ENCODE peak calls at places on chromosomes 5 and 9, in seven cellular contexts. F, N, P, Y, R, K and S are unnamed samples. For H3K4me1, the result is how much of the 10 kb centered on the place peaks cover.

GRCh38 chr9:36765077-36765390 is 192.3 kb downstream of the MELK start:
- DNase-seq in F (no peak), N (no peak), P (no peak), Y (no peak), R (no peak), K (no peak), S (no peak)

GRCh38 chr5:117701067-117701466 is 1126.4 kb upstream of the SEMA6A start:
- DNase-seq in F (no peak), N (no peak), P (no peak), Y (no peak), R (no peak), K (no peak), S (no peak)

GRCh38 chr5:99099691-99100090 is 170.9 kb upstream of the CHD1 start:
- DNase-seq in F (no peak), N (no peak), P (no peak), Y (no peak), R (no peak), K (no peak), S (no peak)

GRCh38 chr9:109652971-109653370 is 127.0 kb upstream of the PALM2AKAP2 start:
- DNase-seq in F (peak), N (no peak), P (no peak), Y (peak), R (no peak), K (peak), S (no peak)

GRCh38 chr9:107739601-107740082 is 250.1 kb upstream of the KLF4 start:
- DNase-seq in F (peak), N (peak), P (no peak), Y (no peak), R (no peak), K (no peak), S (no peak)

GRCh38 chr9:135815433-135816178 is 91.7 kb downstream of the CAMSAP1 start:
- DNase-seq in F (no peak), N (no peak), P (no peak), Y (no peak), R (no peak), K (no peak), S (no peak)

GRCh38 chr9:135890896-135891631 is 16.3 kb downstream of the CAMSAP1 start:
- DNase-seq in F (no peak), N (no peak), P (no peak), Y (no peak), R (no peak), K (no peak), S (no peak)

GRCh38 chr9:128396970-128397613 is 23.6 kb upstream of the CERCAM start:
- DNase-seq in F (no peak), N (peak), P (no peak), Y (no peak), R (no peak), K (peak), S (no peak)

GRCh38 chr5:132110930-132111329 is 37.3 kb downstream of the CSF2 start:
- DNase-seq in F (no peak), N (no peak), P (no peak), Y (no peak), R (no peak), K (no peak), S (no peak)

GRCh38 chr9:100525563-100525962 is 52.3 kb upstream of the CAVIN4 start:
- DNase-seq in F (no peak), N (no peak), P (no peak), Y (no peak), R (no peak), K (no peak), S (no peak)

GRCh38 chr5:159203351-159203750 is 6.0 kb downstream of the RNF145 start:
- DNase-seq in F (no peak), N (no peak), P (no peak), Y (no peak), R (no peak), K (no peak), S (no peak)

GRCh38 chr9:1918642-1919041 is 96.5 kb upstream of the SMARCA2 start:
- DNase-seq in F (no peak), N (no peak), P (no peak), Y (no peak), R (no peak), K (peak), S (no peak)

GRCh38 chr5:153629027-153629426 is 138.6 kb downstream of the GRIA1 start:
- DNase-seq in F (peak), N (peak), P (no peak), Y (peak), R (no peak), K (peak), S (no peak)

GRCh38 chr5:142754031-142754430 is 16.1 kb upstream of the ARHGAP26 start:
- DNase-seq in F (no peak), N (no peak), P (no peak), Y (no peak), R (no peak), K (no peak), S (no peak)

GRCh38 chr5:146025108-146025507 is 80.3 kb downstream of the PLAC8L1 start:
- DNase-seq in F (no peak), N (peak), P (no peak), Y (no peak), R (no peak), K (no peak), S (no peak)

GRCh38 chr5:115419794-115420585 is 123.5 kb upstream of the CCDC112 start:
- DNase-seq in F (peak), N (no peak), P (no peak), Y (no peak), R (no peak), K (peak), S (no peak)

GRCh38 chr5:180598797-180599589 is 7.7 kb upstream of the SCGB3A1 start:
- DNase-seq in F (no peak), N (no peak), P (peak), Y (no peak), R (no peak), K (no peak), S (no peak)

GRCh38 chr5:10460252-10460906 is 18.7 kb downstream of the ROPN1L start:
- DNase-seq in F (peak), N (peak), P (peak), Y (no peak), R (peak), K (no peak), S (no peak)

GRCh38 chr9:13181652-13182051 is 97.8 kb downstream of the MPDZ start:
- DNase-seq in F (peak), N (no peak), P (no peak), Y (peak), R (no peak), K (peak), S (no peak)

GRCh38 chr9:92713528-92713927 is 43.6 kb upstream of the IPPK start:
- DNase-seq in F (no peak), N (no peak), P (no peak), Y (no peak), R (no peak), K (no peak), S (no peak)

GRCh38 chr9:93577045-93577939 is 908 bp downstream of the PHF2 start:
- DNase-seq in F (peak), N (peak), P (peak), Y (peak), R (peak), K (peak), S (no peak)

GRCh38 chr9:8579661-8580060 is 780.1 kb upstream of the DMAC1 start:
- DNase-seq in F (no peak), N (no peak), P (no peak), Y (no peak), R (no peak), K (no peak), S (no peak)

GRCh38 chr5:59893436-59894227 is at the start of gene PDE4D:
- DNase-seq in F (peak), N (peak), P (peak), Y (peak), R (peak), K (peak), S (no peak)

GRCh38 chr5:113663879-113664278 is 150.4 kb downstream of the YTHDC2 start:
- DNase-seq in F (peak), N (peak), P (peak), Y (peak), R (peak), K (peak), S (no peak)

GRCh38 chr5:87885727-87886126 is 382.9 kb downstream of the TMEM161B start:
- DNase-seq in F (peak), N (no peak), P (no peak), Y (no peak), R (no peak), K (no peak), S (no peak)

GRCh38 chr9:128081052-128081451 is 13.0 kb downstream of the SLC25A25 start:
- DNase-seq in F (no peak), N (no peak), P (no peak), Y (no peak), R (no peak), K (no peak), S (no peak)

GRCh38 chr5:179123109-179123426 is 62.9 kb downstream of the ZNF354C start:
- DNase-seq in F (no peak), N (no peak), P (peak), Y (no peak), R (no peak), K (no peak), S (no peak)

GRCh38 chr9:69465473-69465872 is 140.5 kb downstream of the ENTREP1 start:
- DNase-seq in F (no peak), N (peak), P (no peak), Y (no peak), R (no peak), K (no peak), S (no peak)

GRCh38 chr5:61817472-61818326 is 485.6 kb downstream of the ZSWIM6 start:
- DNase-seq in F (peak), N (peak), P (peak), Y (peak), R (peak), K (peak), S (no peak)

GRCh38 chr5:124444147-124444775 is 302.2 kb downstream of the ZNF608 start:
- DNase-seq in F (no peak), N (no peak), P (no peak), Y (peak), R (no peak), K (no peak), S (no peak)

DNA sequence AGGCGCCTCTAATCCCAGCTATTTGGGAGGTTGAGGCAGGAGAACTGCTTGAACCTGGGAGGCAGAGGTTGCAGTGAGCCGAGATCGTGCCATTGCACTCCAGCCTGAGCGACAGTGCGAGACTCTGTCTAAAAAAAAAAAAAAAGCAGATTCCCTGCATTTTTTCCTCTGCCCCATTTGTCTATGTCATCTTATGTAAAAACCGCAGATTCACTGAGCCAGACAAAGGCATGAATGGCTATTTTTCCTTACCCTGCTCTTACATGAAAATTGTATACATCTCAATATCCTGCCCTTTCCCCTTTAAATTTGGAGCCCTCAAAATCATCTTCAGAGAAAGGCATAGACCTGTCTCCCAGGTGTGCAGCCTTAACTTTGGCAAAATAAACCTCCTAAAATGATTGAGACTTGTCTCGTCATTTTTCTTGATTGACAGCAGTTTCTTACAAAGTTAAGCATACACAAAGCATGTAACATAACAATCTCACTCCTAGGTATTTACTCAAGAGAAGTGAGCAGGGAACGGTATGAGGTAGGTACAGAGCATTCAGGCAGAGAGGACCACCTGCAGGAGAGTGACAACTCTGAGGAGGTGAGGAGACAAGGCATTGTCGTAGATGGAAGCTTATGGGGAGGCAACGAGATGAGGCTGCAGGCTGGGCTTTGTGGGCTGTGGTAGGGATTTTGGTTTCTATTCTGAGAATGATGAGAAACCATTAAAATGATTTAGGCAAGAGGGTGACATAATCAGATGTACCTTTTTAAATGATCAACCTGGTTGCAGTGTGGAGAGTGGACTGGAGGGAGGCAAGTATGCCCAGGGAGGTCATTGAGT is 65.7 kb upstream of the IL6ST start:
- DNase-seq in F (no peak), N (no peak), P (no peak), Y (no peak), R (no peak), K (no peak), S (no peak)
- H3K4me3 ChIP-seq in F (no peak), N (no peak), P (no peak), Y (no peak), R (no peak), K (no peak), S (peak)

GRCh38 chr9:98117984-98118639 is 910 bp downstream of the TRIM14 start:
- DNase-seq in F (peak), N (no peak), P (peak), Y (no peak), R (peak), K (peak), S (peak)
- TF ChIP-seq CTCF in F (peak), N (no peak), P (peak), Y (no peak), R (no peak), K (peak), S (peak)

DNA sequence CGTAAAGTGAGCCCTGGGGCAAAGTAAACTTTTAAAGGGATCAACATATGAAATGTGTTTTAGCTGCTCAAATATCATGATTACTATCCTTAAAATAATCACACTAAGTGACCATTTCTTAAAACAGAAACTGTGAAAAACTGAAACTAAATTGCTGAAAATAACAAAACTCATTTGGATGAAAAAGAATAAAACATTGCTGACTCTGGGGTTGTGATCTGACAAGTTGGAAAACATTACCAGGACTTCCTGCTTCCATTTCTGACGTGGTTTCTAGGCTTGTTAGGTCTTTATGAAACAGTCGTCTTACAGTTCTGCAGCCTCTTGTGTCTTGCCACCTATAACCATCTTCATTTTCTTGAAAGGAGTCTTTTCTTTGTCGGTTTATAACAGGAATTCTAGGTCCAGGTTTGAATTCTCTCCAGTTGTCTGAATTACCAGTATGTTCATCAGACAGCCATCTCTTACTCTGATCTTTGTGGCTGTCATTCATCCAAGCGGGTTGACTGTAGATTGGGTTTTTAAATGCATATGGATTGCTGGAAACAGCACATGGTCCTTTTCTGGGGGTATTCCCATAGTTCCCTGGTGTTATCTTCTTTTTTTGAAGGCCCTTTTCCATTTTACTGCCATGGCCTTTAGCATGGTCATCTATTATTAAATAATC is 1.6 kb downstream of the TUT7 start:
- DNase-seq in F (no peak), N (no peak), P (no peak), Y (no peak), R (no peak), K (no peak), S (peak)
- H3K4me1 ChIP-seq in F (under half), N (half or more), P (under half), Y (under half), R (half or more), K (under half), S (under half)

GRCh38 chr5:160463227-160463626 is 41.6 kb downstream of the PTTG1 start:
- DNase-seq in F (no peak), N (no peak), P (no peak), Y (no peak), R (no peak), K (no peak), S (no peak)

GRCh38 chr5:160458971-160459800 is 37.5 kb downstream of the PTTG1 start:
- DNase-seq in F (no peak), N (no peak), P (no peak), Y (no peak), R (no peak), K (no peak), S (no peak)

GRCh38 chr5:160462167-160462566 is 40.5 kb downstream of the PTTG1 start:
- DNase-seq in F (no peak), N (no peak), P (no peak), Y (no peak), R (no peak), K (no peak), S (no peak)

GRCh38 chr5:160460377-160461049 is 38.9 kb downstream of the PTTG1 start:
- DNase-seq in F (no peak), N (no peak), P (no peak), Y (no peak), R (no peak), K (peak), S (no peak)

DNA sequence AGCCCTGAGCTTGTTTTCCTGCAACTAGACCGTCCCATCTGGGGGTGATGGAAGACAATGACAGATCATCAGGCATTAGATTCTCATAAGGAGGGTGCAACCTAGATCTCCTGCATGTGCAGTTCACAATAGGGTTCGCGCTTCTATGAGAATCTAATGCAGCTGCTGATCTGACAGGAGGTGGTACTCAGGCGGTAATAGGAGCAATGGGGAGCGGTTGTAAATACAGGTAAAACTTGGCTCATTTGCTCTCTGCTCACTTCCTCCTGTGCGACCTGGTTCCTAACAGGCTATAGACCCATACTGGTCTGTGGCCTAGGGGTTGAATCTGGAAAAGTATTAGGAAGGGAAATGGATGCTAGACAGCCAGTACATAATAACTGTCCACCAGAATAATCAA is 39.7 kb downstream of the PTTG1 start:
- DNase-seq in F (no peak), N (no peak), P (no peak), Y (no peak), R (no peak), K (no peak), S (no peak)
- H3K4me3 ChIP-seq in F (no peak), N (no peak), P (no peak), Y (no peak), R (no peak), K (no peak), S (no peak)

DNA sequence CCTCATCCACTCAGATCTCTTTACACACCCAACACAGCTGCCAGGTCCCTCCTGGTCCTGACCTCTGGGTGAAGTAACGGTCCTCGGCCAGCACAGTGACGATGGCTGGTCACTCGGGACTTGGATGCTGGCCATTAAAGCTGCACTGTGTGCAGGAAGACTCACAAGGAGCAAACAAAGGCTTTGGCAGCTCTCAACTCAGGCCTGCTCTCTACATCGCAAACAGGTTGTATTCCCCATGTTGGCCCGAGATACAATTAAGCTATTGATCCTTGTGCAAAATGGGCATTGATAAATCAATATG is 98.8 kb downstream of the C5orf15 start:
- DNase-seq in F (peak), N (peak), P (no peak), Y (no peak), R (peak), K (no peak), S (no peak)
- TF ChIP-seq CTCF in F (no peak), N (no peak), P (no peak), Y (no peak), R (no peak), K (no peak), S (no peak)

GRCh38 chr5:172951381-172952033 is 7.7 kb upstream of the RPL26L1 start:
- DNase-seq in F (no peak), N (no peak), P (no peak), Y (no peak), R (no peak), K (no peak), S (no peak)
- H3K4me1 ChIP-seq in F (under half), N (under half), P (under half), Y (under half), R (under half), K (under half), S (under half)

GRCh38 chr5:177601577-177602457 is 1.9 kb downstream of the B4GALT7 start:
- DNase-seq in F (peak), N (no peak), P (no peak), Y (peak), R (no peak), K (no peak), S (no peak)

GRCh38 chr5:177603631-177604030 is 3.7 kb downstream of the B4GALT7 start:
- DNase-seq in F (no peak), N (no peak), P (no peak), Y (no peak), R (no peak), K (no peak), S (no peak)

GRCh38 chr5:177602458-177602830 is 2.5 kb downstream of the B4GALT7 start:
- DNase-seq in F (no peak), N (no peak), P (no peak), Y (no peak), R (no peak), K (no peak), S (no peak)

GRCh38 chr5:177600458-177601018 is 606 bp downstream of the B4GALT7 start:
- DNase-seq in F (peak), N (no peak), P (no peak), Y (no peak), R (peak), K (no peak), S (no peak)

DNA sequence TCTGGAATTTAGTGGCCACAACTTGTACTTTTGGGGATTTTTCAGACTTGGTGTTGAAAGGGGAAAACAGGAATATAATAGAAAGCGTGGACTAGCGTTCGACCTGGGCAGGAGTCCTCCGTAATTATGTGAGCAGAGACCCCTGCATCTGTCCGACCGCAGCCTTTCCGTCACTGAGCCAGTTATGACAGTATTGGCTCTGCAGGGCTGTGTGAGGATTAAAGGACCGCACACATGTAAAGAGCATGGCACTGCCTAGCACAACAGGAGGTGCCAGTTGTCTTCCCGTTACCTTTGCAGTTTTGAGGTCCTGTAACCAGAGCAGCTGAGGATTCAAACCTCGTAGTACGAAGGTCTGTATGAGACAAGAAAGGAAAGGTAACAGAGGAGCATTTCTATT is 1.2 kb downstream of the B4GALT7 start:
- DNase-seq in F (no peak), N (no peak), P (no peak), Y (no peak), R (no peak), K (no peak), S (no peak)
- H3K4me3 ChIP-seq in F (peak), N (peak), P (peak), Y (peak), R (no peak), K (peak), S (peak)

GRCh38 chr9:98806394-98807069 is 938 bp upstream of the GALNT12 start:
- DNase-seq in F (peak), N (no peak), P (peak), Y (no peak), R (no peak), K (no peak), S (no peak)
- TF ChIP-seq CTCF in F (peak), N (no peak), P (peak), Y (no peak), R (peak), K (no peak), S (no peak)

GRCh38 chr9:129556576-129557191 is 64.2 kb downstream of the C9orf50 start:
- DNase-seq in F (no peak), N (no peak), P (no peak), Y (no peak), R (no peak), K (no peak), S (no peak)
- H3K4me1 ChIP-seq in F (under half), N (under half), P (under half), Y (under half), R (under half), K (half or more), S (under half)